ENCODE peak calls at places on chromosomes 16 and 17, in five cellular contexts. E is HEK293T, R is NT2/D1, D is HepG2, Z is GM12878. A is an unnamed sample.

GRCh38 chr16:84618428-84619102 is 687 bp upstream of the COTL1 start:
- DNase-seq in E (peak), D (peak), R (peak), Z (no peak), A (peak)

GRCh38 chr16:57588821-57589220 is 39.6 kb upstream of the ADGRG1 start:
- DNase-seq in D (no peak), R (no peak), E (no peak), Z (no peak), A (no peak)

GRCh38 chr16:73154063-73154870 is 106.3 kb upstream of the ZFHX3 start:
- DNase-seq in R (no peak), D (no peak), E (no peak), Z (no peak), A (no peak)

GRCh38 chr16:78303946-78304345 is 204.5 kb downstream of the WWOX start:
- DNase-seq in D (no peak), R (no peak), Z (no peak), E (no peak), A (no peak)

GRCh38 chr16:74793571-74793970 is 19.0 kb upstream of the FA2H start:
- DNase-seq in Z (no peak), R (no peak), D (no peak), E (no peak), A (no peak)

GRCh38 chr16:81550412-81550768 is 105.8 kb downstream of the CMIP start:
- DNase-seq in D (peak), E (no peak), R (no peak), Z (no peak), A (no peak)

GRCh38 chr16:85064186-85064585 is 36.6 kb downstream of the KIAA0513 start:
- DNase-seq in E (no peak), Z (no peak), D (no peak), R (no peak), A (no peak)

GRCh38 chr17:49523706-49524472 is 28.8 kb downstream of the NGFR start:
- DNase-seq in D (no peak), Z (no peak), E (no peak), R (no peak), A (no peak)

GRCh38 chr16:13911306-13911705 is 8.6 kb upstream of the ERCC4 start:
- DNase-seq in E (no peak), D (no peak), R (no peak), Z (no peak), A (no peak)

GRCh38 chr16:84822990-84823389 is 3.2 kb downstream of the CRISPLD2 start:
- DNase-seq in D (no peak), E (no peak), Z (no peak), R (no peak), A (no peak)

GRCh38 chr17:57645950-57646686 is 99.0 kb downstream of the CCDC182 start:
- DNase-seq in Z (no peak), R (no peak), E (no peak), D (no peak), A (no peak)

GRCh38 chr17:64688481-64688880 is 26.4 kb upstream of the SMURF2 start:
- DNase-seq in R (no peak), Z (no peak), D (no peak), E (no peak), A (no peak)

GRCh38 chr17:76388966-76389888 is 4.8 kb downstream of the SPHK1 start:
- DNase-seq in D (peak), R (no peak), Z (no peak), E (no peak), A (no peak)

GRCh38 chr17:13016881-13017622 is 775 bp downstream of the ELAC2 start:
- DNase-seq in D (peak), R (no peak), Z (no peak), E (no peak), A (no peak)

GRCh38 chr16:85900031-85900792 is 1.2 kb downstream of the IRF8 start:
- DNase-seq in Z (no peak), D (no peak), R (no peak), E (no peak), A (no peak)

GRCh38 chr16:8656376-8656775 is 18.0 kb upstream of the ABAT start:
- DNase-seq in Z (no peak), D (no peak), E (no peak), R (no peak), A (no peak)

GRCh38 chr17:13776027-13776551 is 174.4 kb upstream of the HS3ST3A1 start:
- DNase-seq in Z (no peak), R (no peak), D (no peak), E (no peak), A (no peak)

GRCh38 chr17:54117452-54117851 is 294.7 kb downstream of the KIF2B start:
- DNase-seq in E (no peak), R (no peak), D (no peak), Z (no peak), A (no peak)

GRCh38 chr16:8923199-8923598 is 40.5 kb downstream of the USP7 start:
- DNase-seq in Z (no peak), D (no peak), R (no peak), E (no peak), A (no peak)

GRCh38 chr17:12977008-12977751 is 40.6 kb downstream of the ELAC2 start:
- DNase-seq in R (no peak), Z (no peak), D (no peak), E (no peak), A (peak)

GRCh38 chr17:72976971-72977767 is 115.3 kb downstream of the SLC39A11 start:
- DNase-seq in R (no peak), Z (peak), D (no peak), E (peak), A (no peak)

GRCh38 chr16:81850197-81850944 is 71.3 kb downstream of the PLCG2 start:
- DNase-seq in E (no peak), R (no peak), Z (no peak), D (no peak), A (no peak)

DNA sequence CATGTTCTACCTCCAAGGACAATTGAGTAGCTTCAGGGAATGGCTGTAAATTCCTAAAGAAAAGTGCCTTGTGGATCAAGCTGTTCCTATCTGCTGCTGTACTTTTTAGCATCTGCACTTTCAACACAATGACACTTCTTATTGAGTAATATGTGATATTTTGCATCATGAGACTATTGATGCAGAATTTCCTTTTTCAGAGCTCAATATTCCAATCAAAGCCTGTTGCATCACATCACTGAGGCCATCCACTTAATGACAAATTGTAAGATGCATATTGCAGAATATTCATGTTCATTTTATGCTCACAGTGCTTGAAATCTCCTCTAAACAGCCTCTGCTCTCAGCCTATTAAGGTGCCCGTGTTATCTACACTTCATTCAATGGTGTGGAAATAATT is 9.1 kb upstream of the SKAP1 start:
- DNase-seq in D (no peak), E (no peak), R (no peak), Z (no peak), A (no peak)
- TF ChIP-seq SUZ12 in D (no peak), E (no peak), R (no peak), Z (no peak), A (no peak)

DNA sequence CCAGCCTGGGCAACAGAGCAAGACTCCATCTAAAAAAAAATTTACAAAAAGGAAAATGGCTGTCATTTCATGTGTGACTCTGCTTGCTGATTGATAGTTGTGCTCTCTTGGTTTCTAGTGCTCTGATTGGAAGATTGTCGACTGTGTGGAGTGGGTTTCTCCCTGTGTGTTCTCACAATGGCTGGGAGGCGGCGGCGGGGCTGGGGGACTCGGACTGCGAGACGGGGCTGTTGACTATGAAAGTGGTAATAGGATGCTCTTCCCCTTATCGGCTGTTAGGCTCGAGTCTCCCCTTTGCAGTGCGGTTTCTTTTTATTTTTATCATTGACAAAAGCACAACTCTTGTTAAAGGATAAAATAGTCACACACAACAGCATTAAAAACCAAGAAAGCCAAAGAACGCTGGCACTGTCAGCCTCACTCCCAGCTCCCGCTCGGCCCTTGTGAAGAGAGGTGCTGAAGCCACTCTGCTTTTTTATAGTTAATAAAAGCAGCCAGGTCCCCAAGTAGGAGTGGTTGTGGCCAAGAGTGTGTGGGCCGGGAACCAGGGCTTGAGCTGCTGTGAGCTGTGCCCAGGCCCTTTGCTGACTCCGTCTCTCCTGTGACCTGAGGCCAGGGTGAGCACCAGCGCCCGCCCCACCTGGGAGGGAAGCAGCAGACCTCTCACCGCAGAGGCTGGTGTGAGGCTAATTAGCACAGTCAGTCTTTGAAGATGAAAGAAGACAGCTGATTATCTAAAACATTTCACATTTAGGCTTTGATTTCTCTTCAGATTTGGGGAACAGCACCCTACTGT is 36.5 kb downstream of the TBCD start:
- DNase-seq in E (no peak), Z (no peak), R (no peak), D (no peak), A (no peak)
- TF ChIP-seq SUZ12 in E (no peak), Z (no peak), R (no peak), D (no peak), A (no peak)

DNA sequence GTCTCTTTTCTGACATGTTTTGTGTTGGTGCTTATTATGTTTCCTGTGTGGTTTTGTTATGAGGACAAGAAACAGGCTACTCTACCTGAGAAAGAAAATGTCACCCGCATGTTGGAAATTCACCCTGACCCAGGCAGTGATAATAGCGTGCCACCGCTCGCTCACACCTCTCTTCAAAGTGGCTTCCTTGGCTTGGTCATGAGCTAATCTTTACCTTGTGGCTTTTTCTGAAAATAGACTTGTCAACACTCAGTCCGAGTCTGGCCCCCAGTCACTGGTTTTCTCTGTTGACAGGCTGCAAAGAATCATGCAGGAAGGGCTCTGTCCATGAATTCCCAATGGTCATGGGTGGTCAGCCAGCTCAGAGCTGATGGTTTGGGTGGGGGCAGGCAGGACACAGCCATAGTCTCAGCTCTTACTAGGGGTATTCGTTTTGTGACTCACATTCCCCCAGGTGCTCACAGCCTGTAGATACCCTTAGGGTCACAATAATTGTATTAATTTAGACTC is 121.3 kb upstream of the CACNG5 start:
- DNase-seq in Z (peak), R (no peak), E (no peak), D (no peak), A (no peak)
- TF ChIP-seq SUZ12 in Z (no peak), R (no peak), E (no peak), D (no peak), A (no peak)

GRCh38 chr17:81040791-81041337 is 5.9 kb downstream of the BAIAP2 start:
- DNase-seq in Z (no peak), E (peak), R (no peak), D (peak), A (no peak)
- TF ChIP-seq SUZ12 in Z (no peak), E (no peak), R (no peak), D (no peak), A (no peak)

DNA sequence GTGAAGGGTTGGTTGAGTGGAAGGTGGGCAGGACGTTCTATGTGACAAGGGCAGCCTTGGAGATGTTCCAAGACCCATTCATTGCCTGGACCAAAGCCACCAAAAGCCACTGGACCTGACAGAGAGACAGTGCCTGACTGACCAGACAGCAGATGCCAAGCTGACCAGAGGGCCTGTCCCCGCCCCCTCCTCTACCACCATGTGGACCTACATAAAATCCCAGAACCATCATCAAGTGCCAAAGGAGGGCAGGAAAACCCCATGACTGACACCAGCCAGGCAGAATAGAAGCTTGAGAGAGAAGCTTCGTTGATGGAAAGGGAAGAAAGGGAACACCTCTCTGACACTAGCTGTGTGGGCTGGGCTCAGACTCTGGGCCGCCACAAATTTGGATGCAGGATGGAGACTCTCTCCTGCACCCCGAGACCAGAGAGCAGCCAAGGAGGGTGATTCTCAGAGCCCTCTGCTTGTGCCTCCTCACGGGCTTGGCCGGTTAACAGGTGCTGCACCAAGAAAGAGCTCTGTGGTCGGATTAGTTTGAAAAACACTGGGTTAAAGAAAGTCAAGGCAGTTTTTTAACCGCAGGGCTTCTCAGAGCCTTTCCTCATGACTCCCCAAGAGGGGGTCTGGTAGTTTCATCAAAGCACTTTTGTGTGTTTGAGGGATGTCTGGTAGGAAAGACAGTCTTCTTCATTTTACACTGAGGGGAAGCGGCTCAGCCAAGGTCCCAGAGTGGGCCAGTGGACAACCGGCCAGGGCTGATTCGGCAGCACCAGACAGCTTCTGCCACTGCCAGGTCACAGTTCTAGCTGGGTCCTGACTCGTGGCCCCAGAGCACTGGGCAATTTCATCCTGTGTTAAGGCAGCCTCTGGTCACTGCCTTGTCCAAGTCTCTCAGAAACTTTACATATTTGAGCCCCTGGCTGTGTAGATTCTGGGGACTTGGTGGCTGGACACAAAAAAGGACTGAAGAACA is 1.7 kb downstream of the TNFRSF13B start:
- DNase-seq in D (no peak), R (no peak), Z (no peak), E (no peak), A (peak)
- TF ChIP-seq SUZ12 in D (no peak), R (no peak), Z (no peak), E (no peak), A (no peak)

GRCh38 chr17:50935201-50936124 is 69.3 kb upstream of the TOB1 start:
- DNase-seq in D (peak), E (no peak), Z (no peak), R (no peak), A (no peak)

GRCh38 chr17:50938821-50939541 is 72.8 kb upstream of the TOB1 start:
- DNase-seq in R (no peak), D (no peak), Z (no peak), E (no peak), A (no peak)

GRCh38 chr17:50943575-50943933 is 77.4 kb upstream of the TOB1 start:
- DNase-seq in E (no peak), Z (no peak), D (no peak), R (no peak), A (no peak)

GRCh38 chr17:50939795-50940684 is 73.9 kb upstream of the TOB1 start:
- DNase-seq in E (no peak), R (no peak), D (peak), Z (no peak), A (no peak)

DNA sequence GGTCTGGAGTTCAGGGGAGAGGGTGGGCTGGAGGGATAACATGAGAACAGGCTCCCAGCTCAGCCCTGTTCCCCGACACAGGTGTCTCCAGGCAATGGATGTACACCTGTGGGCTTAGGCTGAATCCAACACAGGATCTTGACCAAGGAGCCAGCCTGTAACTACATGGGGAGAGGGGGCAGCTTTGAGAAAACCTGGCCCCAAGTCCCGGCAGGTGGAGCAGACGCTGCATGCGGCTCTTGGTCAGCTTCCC is 73.3 kb upstream of the TOB1 start:
- DNase-seq in E (no peak), R (no peak), Z (no peak), D (no peak), A (no peak)
- TF ChIP-seq SUZ12 in E (no peak), R (no peak), Z (no peak), D (no peak), A (no peak)

DNA sequence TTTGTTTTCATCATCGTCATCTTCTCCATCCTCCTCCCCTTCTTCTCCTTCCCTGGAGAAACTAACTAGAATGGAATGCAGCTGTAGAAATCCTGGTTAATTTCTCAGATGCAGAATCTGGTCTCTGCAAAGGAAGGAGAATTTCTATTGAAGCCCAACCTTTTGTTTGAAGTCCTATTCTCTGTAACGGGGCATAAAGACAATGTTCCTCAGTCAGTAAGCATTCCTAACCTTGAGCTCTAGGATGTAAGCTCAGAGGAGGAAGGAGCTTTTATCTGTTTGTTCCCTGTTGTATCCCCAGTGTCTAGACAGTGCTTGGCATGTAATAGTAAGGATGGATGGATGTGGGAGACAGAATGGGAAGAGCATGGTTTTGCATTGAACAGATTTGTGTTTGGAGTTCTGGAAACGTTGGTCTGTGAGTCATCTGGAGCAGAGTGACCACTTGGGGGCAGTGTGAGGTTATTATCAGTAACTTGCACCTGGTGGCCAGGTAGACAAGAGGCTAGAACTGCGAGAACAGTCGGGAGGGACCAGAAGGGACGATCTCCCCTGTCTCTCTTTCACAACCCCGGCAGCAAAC is 363.7 kb downstream of the SNX29 start:
- DNase-seq in D (peak), E (peak), R (no peak), Z (no peak), A (peak)
- TF ChIP-seq SUZ12 in D (no peak), E (no peak), R (no peak), Z (no peak), A (no peak)

DNA sequence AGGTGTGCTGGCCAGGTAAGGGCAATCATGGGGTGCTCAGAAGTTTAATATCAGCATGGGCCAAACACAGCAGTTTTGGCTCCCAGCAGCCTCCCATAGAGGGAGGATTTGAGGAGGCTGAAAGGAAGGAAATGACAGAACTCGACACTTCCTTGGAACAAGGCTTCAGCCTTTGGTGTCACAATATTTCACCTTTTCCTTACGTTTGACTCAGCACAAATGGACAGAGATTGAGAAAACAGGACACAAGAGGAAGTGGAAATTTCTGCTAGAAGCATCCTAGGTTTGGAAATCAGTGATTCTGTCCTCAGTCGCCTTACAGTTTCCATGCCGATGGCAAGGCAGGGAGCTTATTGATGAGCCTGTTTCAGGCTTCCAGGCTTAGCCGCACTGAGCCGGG is 181.4 kb downstream of the MAF start:
- DNase-seq in D (no peak), E (no peak), R (no peak), Z (no peak), A (no peak)
- TF ChIP-seq SUZ12 in D (no peak), E (no peak), R (no peak), Z (no peak), A (no peak)

GRCh38 chr17:67999291-67999911 is 3.1 kb upstream of the C17orf58 start:
- DNase-seq in E (no peak), Z (no peak), R (no peak), D (no peak), A (no peak)
- TF ChIP-seq SUZ12 in E (no peak), Z (no peak), R (no peak), D (no peak), A (no peak)

A was measured in H1.